ENCODE peak calls at places on chromosomes 3 and 15, in nine cellular contexts. X is endothelial cell; L is LoVo; A is dorsolateral prefrontal cortex; C is NCI-H526; J is nucleus accumbens; I is epithelial cell of prostate; K is stimulated activated naive B cell treated with anti-CD40 and anti-IgM and Interleukin-4, amounts not matched to agents 10 μg/mL and 1 μg/mL and 100 μg/mL, for 72 hours; V is HS-5. M is an unnamed sample.

GRCh38 chr15:74725241-74725774 is at the start of gene CYP1A1:
- DNase-seq in X (peak), L (peak), A (no peak), C (no peak), J (no peak), I (no peak), K (peak), V (no peak), M (no peak)

GRCh38 chr3:162302983-162303624 is 806.5 kb downstream of the OTOL1 start:
- DNase-seq in X (no peak), L (no peak), A (no peak), C (no peak), J (no peak), I (no peak), K (peak), V (no peak), M (no peak)

GRCh38 chr3:6326760-6327159 is 534.2 kb upstream of the GRM7 start:
- DNase-seq in X (no peak), L (no peak), A (no peak), C (no peak), J (no peak), I (no peak), K (no peak), V (no peak), M (no peak)

GRCh38 chr15:62756326-62756994 is 286.1 kb upstream of the TPM1 start:
- DNase-seq in X (no peak), L (no peak), A (peak), C (no peak), J (peak), I (no peak), K (no peak), V (no peak), M (no peak)

GRCh38 chr3:152825566-152825965 is 9.4 kb upstream of the P2RY1 start:
- DNase-seq in X (no peak), L (no peak), A (no peak), C (no peak), J (no peak), I (no peak), K (no peak), V (no peak), M (no peak)

GRCh38 chr15:27250223-27250622 is 279.2 kb downstream of the GABRG3 start:
- DNase-seq in X (no peak), L (no peak), A (no peak), C (no peak), J (no peak), I (no peak), K (no peak), V (no peak), M (peak)

GRCh38 chr3:44896449-44896848 is 22.0 kb downstream of the TGM4 start:
- DNase-seq in X (no peak), L (no peak), A (no peak), C (no peak), J (no peak), I (no peak), K (no peak), V (no peak), M (no peak)

GRCh38 chr3:118882353-118882947 is 152.2 kb downstream of the IGSF11 start:
- DNase-seq in X (peak), L (peak), A (peak), C (peak), J (peak), I (no peak), K (peak), V (peak), M (peak)

GRCh38 chr3:18988619-18989229 is 159.6 kb upstream of the KCNH8 start:
- DNase-seq in X (peak), L (peak), A (no peak), C (peak), J (no peak), I (no peak), K (no peak), V (no peak), M (no peak)

GRCh38 chr3:13115616-13115910 is 42.3 kb upstream of the IQSEC1 start:
- DNase-seq in X (no peak), L (no peak), A (no peak), C (no peak), J (no peak), I (no peak), K (no peak), V (no peak), M (no peak)

GRCh38 chr3:9884555-9885165 is 4.6 kb upstream of the CIDEC start:
- DNase-seq in X (no peak), L (peak), A (no peak), C (no peak), J (no peak), I (peak), K (no peak), V (peak), M (peak)

GRCh38 chr3:4061854-4062360 is 241.3 kb upstream of the SETMAR start:
- DNase-seq in X (no peak), L (no peak), A (no peak), C (no peak), J (no peak), I (no peak), K (no peak), V (no peak), M (no peak)

GRCh38 chr3:10770547-10770946 is 45.5 kb upstream of the SLC6A11 start:
- DNase-seq in X (no peak), L (no peak), A (no peak), C (no peak), J (no peak), I (no peak), K (no peak), V (no peak), M (no peak)

GRCh38 chr15:81176291-81176893 is 20.3 kb upstream of the IL16 start:
- DNase-seq in X (no peak), L (no peak), A (no peak), C (no peak), J (no peak), I (no peak), K (no peak), V (no peak), M (no peak)

GRCh38 chr15:81296673-81297072 is 27.3 kb downstream of the STARD5 start:
- DNase-seq in X (peak), L (no peak), A (no peak), C (no peak), J (no peak), I (no peak), K (peak), V (no peak), M (no peak)

GRCh38 chr3:62084558-62084957 is 288.8 kb downstream of the FEZF2 start:
- DNase-seq in X (no peak), L (peak), A (no peak), C (no peak), J (no peak), I (no peak), K (no peak), V (no peak), M (peak)